ENCODE peak calls at places on chromosomes 7 and 10, in six cellular contexts. I is GM12878, F is HCT116, G is NT2/D1, Z is K562, H is H1. O is an unnamed sample.

GRCh38 chr7:136018104-136018503 is 40.9 kb upstream of the MTPN start:
- DNase-seq in I (no peak), F (no peak), G (no peak), Z (no peak), H (no peak), O (no peak)

GRCh38 chr7:132742152-132742551 is 165.9 kb upstream of the PLXNA4 start:
- DNase-seq in I (no peak), F (no peak), G (no peak), Z (no peak), H (no peak), O (no peak)

GRCh38 chr7:151400626-151401315 is 9.1 kb downstream of the WDR86 start:
- DNase-seq in I (peak), F (no peak), G (no peak), Z (no peak), H (no peak), O (no peak)

GRCh38 chr7:151866761-151867650 is 9.9 kb downstream of the PRKAG2 start:
- DNase-seq in I (no peak), F (no peak), G (no peak), Z (no peak), H (no peak), O (no peak)

GRCh38 chr7:109752068-109752467 is 1182.4 kb downstream of the DNAJB9 start:
- DNase-seq in I (no peak), F (no peak), G (no peak), Z (no peak), H (no peak), O (no peak)

GRCh38 chr7:57305192-57305748 is 144.7 kb upstream of the ZNF716 start:
- DNase-seq in I (no peak), F (no peak), G (no peak), Z (peak), H (peak), O (no peak)

GRCh38 chr7:129468087-129468486 is 33.9 kb downstream of the STRIP2 start:
- DNase-seq in I (no peak), F (no peak), G (no peak), Z (no peak), H (no peak), O (no peak)

GRCh38 chr10:82982110-82982608 is 1107.2 kb downstream of the NRG3 start:
- DNase-seq in I (no peak), F (no peak), G (no peak), Z (no peak), H (no peak), O (no peak)

GRCh38 chr7:46321556-46322205 is 400.6 kb upstream of the IGFBP3 start:
- DNase-seq in I (no peak), F (no peak), G (no peak), Z (no peak), H (no peak), O (peak)

GRCh38 chr10:125002423-125003145 is 60.7 kb downstream of the ZRANB1 start:
- DNase-seq in I (no peak), F (no peak), G (no peak), Z (no peak), H (no peak), O (no peak)

GRCh38 chr10:98422182-98422581 is 7.2 kb upstream of the PYROXD2 start:
- DNase-seq in I (no peak), F (no peak), G (no peak), Z (no peak), H (no peak), O (no peak)

GRCh38 chr10:94963901-94964300 is 25.4 kb downstream of the CYP2C9 start:
- DNase-seq in I (no peak), F (peak), G (peak), Z (peak), H (peak), O (peak)

GRCh38 chr7:43565786-43566185 is 17.1 kb upstream of the STK17A start:
- DNase-seq in I (no peak), F (no peak), G (no peak), Z (no peak), H (no peak), O (no peak)

GRCh38 chr7:15555385-15555859 is 6.4 kb downstream of the AGMO start:
- DNase-seq in I (no peak), F (no peak), G (no peak), Z (no peak), H (no peak), O (peak)

GRCh38 chr10:118908487-118909280 is 120.8 kb upstream of the NANOS1 start:
- DNase-seq in I (no peak), F (no peak), G (no peak), Z (peak), H (no peak), O (no peak)

GRCh38 chr7:97971990-97972943 is 17.7 kb downstream of the OCM2 start:
- DNase-seq in I (peak), F (peak), G (no peak), Z (peak), H (peak), O (peak)

GRCh38 chr7:136405931-136406777 is 429.0 kb upstream of the MTPN start:
- DNase-seq in I (no peak), F (peak), G (peak), Z (peak), H (no peak), O (peak)

GRCh38 chr10:68208424-68209042 is 23.4 kb downstream of the ATOH7 start:
- DNase-seq in I (peak), F (peak), G (peak), Z (peak), H (peak), O (peak)

GRCh38 chr10:80472234-80473095 is 18.4 kb downstream of the TSPAN14 start:
- DNase-seq in I (peak), F (no peak), G (no peak), Z (no peak), H (no peak), O (no peak)

GRCh38 chr10:60955957-60956425 is 12.0 kb upstream of the RHOBTB1 start:
- DNase-seq in I (no peak), F (no peak), G (no peak), Z (no peak), H (no peak), O (peak)

GRCh38 chr7:132488634-132489302 is 87.5 kb downstream of the PLXNA4 start:
- DNase-seq in I (no peak), F (no peak), G (no peak), Z (no peak), H (no peak), O (no peak)

GRCh38 chr10:102869290-102870198 is at the start of gene AS3MT:
- DNase-seq in I (no peak), F (no peak), G (no peak), Z (no peak), H (peak), O (peak)

GRCh38 chr10:34633346-34633745 is 181.8 kb downstream of the PARD3 start:
- DNase-seq in I (no peak), F (no peak), G (no peak), Z (no peak), H (no peak), O (no peak)

GRCh38 chr7:18855796-18856195 is 261.6 kb downstream of the TWIST1 start:
- DNase-seq in I (no peak), F (no peak), G (no peak), Z (no peak), H (no peak), O (no peak)

GRCh38 chr7:18858232-18858631 is 259.2 kb downstream of the TWIST1 start:
- DNase-seq in I (no peak), F (no peak), G (no peak), Z (no peak), H (no peak), O (no peak)

GRCh38 chr7:18859331-18859730 is 258.1 kb downstream of the TWIST1 start:
- DNase-seq in I (no peak), F (no peak), G (no peak), Z (no peak), H (no peak), O (no peak)

GRCh38 chr7:18861514-18861913 is 255.9 kb downstream of the TWIST1 start:
- DNase-seq in I (peak), F (no peak), G (no peak), Z (no peak), H (no peak), O (no peak)

DNA sequence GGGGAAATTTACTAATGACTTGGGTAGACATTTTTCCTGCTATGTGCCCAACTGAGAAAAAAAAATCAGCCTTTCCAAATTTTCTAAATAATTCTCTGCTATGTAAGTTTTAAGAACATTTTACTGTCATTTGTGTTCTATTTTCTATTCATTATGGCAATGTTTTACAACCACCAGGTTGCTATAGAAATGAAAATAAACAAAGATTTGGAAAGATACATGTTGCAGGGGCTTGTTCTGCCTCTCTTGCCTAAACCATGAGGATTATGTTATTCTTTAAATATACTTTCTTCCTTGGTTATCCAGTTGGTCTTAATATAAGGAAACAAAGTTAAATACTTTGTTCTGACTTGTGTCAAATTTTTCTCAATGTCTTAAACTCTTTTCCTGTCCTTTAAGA is 257.2 kb downstream of the TWIST1 start:
- DNase-seq in I (no peak), F (no peak), G (no peak), Z (no peak), H (no peak), O (no peak)
- TF ChIP-seq ZNF274 in I (no peak), F (no peak), G (no peak), Z (no peak), H (no peak), O (no peak)

DNA sequence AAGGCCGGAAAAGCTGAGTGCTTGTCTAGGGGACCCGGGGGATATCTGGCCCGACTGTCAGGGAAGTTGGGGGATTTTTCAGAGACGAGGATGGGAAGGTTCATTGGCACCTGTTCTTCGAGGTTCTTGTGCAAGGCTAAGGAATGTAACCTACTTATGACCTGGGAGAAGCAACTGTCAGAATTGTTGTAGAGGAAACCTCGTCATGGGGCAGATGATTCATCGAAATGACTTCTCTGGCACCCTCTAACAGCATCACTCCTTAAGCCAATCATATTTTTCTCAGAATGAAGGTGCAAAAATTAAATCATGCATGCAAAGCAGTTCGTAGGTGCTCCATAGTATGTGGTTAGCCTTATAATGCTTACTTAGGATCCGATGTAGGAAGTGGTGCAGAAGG is 58.6 kb downstream of the PLXDC2 start:
- DNase-seq in I (no peak), F (no peak), G (no peak), Z (no peak), H (no peak), O (no peak)
- TF ChIP-seq ZNF274 in I (no peak), F (no peak), G (no peak), Z (no peak), H (no peak), O (no peak)

GRCh38 chr10:89355373-89355772 is 22.5 kb upstream of the IFIT1B start:
- DNase-seq in I (no peak), F (no peak), G (no peak), Z (peak), H (no peak), O (no peak)

GRCh38 chr10:89351402-89352038 is 23.7 kb downstream of the IFIT3 start:
- DNase-seq in I (peak), F (no peak), G (no peak), Z (no peak), H (no peak), O (no peak)

GRCh38 chr10:89352802-89353201 is 25.0 kb downstream of the IFIT3 start:
- DNase-seq in I (no peak), F (no peak), G (no peak), Z (peak), H (no peak), O (no peak)

GRCh38 chr10:89348458-89348857 is 20.7 kb downstream of the IFIT3 start:
- DNase-seq in I (no peak), F (no peak), G (no peak), Z (no peak), H (no peak), O (no peak)

GRCh38 chr10:89352039-89352597 is 24.3 kb downstream of the IFIT3 start:
- DNase-seq in I (no peak), F (peak), G (no peak), Z (peak), H (no peak), O (peak)
- TF ChIP-seq ZNF274 in I (no peak), F (no peak), G (no peak), Z (no peak), H (no peak), O (no peak)

GRCh38 chr7:44735403-44736165 is 13.1 kb upstream of the ZMIZ2 start:
- DNase-seq in I (peak), F (peak), G (no peak), Z (no peak), H (no peak), O (peak)
- TF ChIP-seq ZNF274 in I (no peak), F (no peak), G (no peak), Z (no peak), H (no peak), O (no peak)

GRCh38 chr10:8254350-8254749 is 199.9 kb downstream of the GATA3 start:
- DNase-seq in I (no peak), F (no peak), G (no peak), Z (no peak), H (no peak), O (no peak)
- TF ChIP-seq ZNF274 in I (no peak), F (no peak), G (no peak), Z (no peak), H (no peak), O (no peak)

GRCh38 chr7:131103997-131104396 is 223.7 kb upstream of the MKLN1 start:
- DNase-seq in I (no peak), F (no peak), G (no peak), Z (no peak), H (no peak), O (no peak)
- TF ChIP-seq ZNF274 in I (no peak), F (no peak), G (no peak), Z (no peak), H (no peak), O (no peak)

GRCh38 chr10:123582084-123582989 is 83.8 kb upstream of the GPR26 start:
- DNase-seq in I (no peak), F (peak), G (peak), Z (peak), H (peak), O (peak)
- TF ChIP-seq ZNF274 in I (no peak), F (no peak), G (no peak), Z (no peak), H (no peak), O (no peak)